ENCODE peak calls at places on chromosomes 13 and 19, in seven cellular contexts. Z is GOT3; N is EL; L is activated CD4-positive, alpha-beta T cell treated with anti-CD3 and anti-CD28 coated beads for 48 hours; A is nucleus accumbens; E is NCI-H146; C is AG09319. Q is an unnamed sample.

GRCh38 chr13:105874808-105875207 is 660.7 kb downstream of the EFNB2 start:
- DNase-seq in N (no peak), C (no peak), A (no peak), Z (no peak), E (no peak), L (no peak), Q (no peak)

GRCh38 chr13:24217601-24218281 is 57.2 kb downstream of the SPATA13 start:
- DNase-seq in E (no peak), L (no peak), A (no peak), C (no peak), N (no peak), Z (no peak), Q (peak)

GRCh38 chr19:18588611-18589379 is at the start of gene REX1BD:
- DNase-seq in A (peak), N (peak), L (peak), C (no peak), E (peak), Z (peak), Q (peak)

GRCh38 chr13:28620011-28620830 is 38.7 kb upstream of the POMP start:
- DNase-seq in C (no peak), Z (no peak), N (no peak), E (no peak), L (no peak), A (no peak), Q (no peak)

GRCh38 chr13:43357435-43358065 is 334.2 kb downstream of the DNAJC15 start:
- DNase-seq in L (no peak), C (no peak), N (no peak), Z (no peak), A (no peak), E (no peak), Q (no peak)

GRCh38 chr19:37342753-37343152 is 28.1 kb upstream of the ZNF527 start:
- DNase-seq in C (no peak), L (no peak), Z (no peak), A (no peak), N (no peak), E (no peak), Q (no peak)

GRCh38 chr13:30862707-30863106 is 43.4 kb upstream of the MEDAG start:
- DNase-seq in E (no peak), C (no peak), N (no peak), A (no peak), Z (no peak), L (no peak), Q (no peak)

GRCh38 chr13:113448545-113448884 is 4.8 kb downstream of the ADPRHL1 start:
- DNase-seq in Z (no peak), C (no peak), L (no peak), N (no peak), A (no peak), E (peak), Q (peak)

GRCh38 chr19:35868172-35868822 is at the start of gene APLP1:
- DNase-seq in Z (no peak), A (peak), E (peak), L (peak), C (no peak), N (peak), Q (peak)

Q was measured in NCI-H69.